ENCODE peak calls at places on chromosome 4, in nine cellular contexts. O is mucosa of descending colon, P is HFF-Myc, B is GM12865, E is left ventricle myocardium inferior, L is Caco-2, T is epithelial cell of esophagus, Q is cardiac muscle cell, V is transverse colon. S is an unnamed sample.

GRCh38 chr4:47187608-47188007 is 156.2 kb downstream of the GABRB1 start:
- DNase-seq in O (no peak), P (no peak), B (no peak), E (no peak), L (no peak), T (no peak), Q (no peak), V (no peak), S (no peak)

GRCh38 chr4:78645853-78646757 is 94.5 kb downstream of the ANXA3 start:
- DNase-seq in O (peak), P (peak), B (peak), E (peak), L (no peak), T (peak), Q (peak), V (peak), S (no peak)

GRCh38 chr4:169238445-169238844 is 32.3 kb downstream of the SH3RF1 start:
- DNase-seq in O (no peak), P (no peak), B (no peak), E (no peak), L (no peak), T (peak), Q (peak), V (no peak), S (no peak)

GRCh38 chr4:176792348-176793059 is at the start of gene VEGFC:
- DNase-seq in O (peak), P (no peak), B (peak), E (peak), L (no peak), T (peak), Q (peak), V (peak), S (no peak)

GRCh38 chr4:39699676-39700409 is 1.9 kb downstream of the UBE2K start:
- DNase-seq in O (no peak), P (no peak), B (no peak), E (no peak), L (no peak), T (peak), Q (peak), V (no peak), S (no peak)

GRCh38 chr4:54231419-54232150 is 2.5 kb downstream of the PDGFRA start:
- DNase-seq in O (peak), P (no peak), B (no peak), E (peak), L (peak), T (no peak), Q (peak), V (no peak), S (no peak)

GRCh38 chr4:40283968-40284367 is 51.2 kb upstream of the CHRNA9 start:
- DNase-seq in O (no peak), P (no peak), B (peak), E (no peak), L (peak), T (peak), Q (no peak), V (no peak), S (no peak)

GRCh38 chr4:48329976-48330375 is 11.4 kb upstream of the SLAIN2 start:
- DNase-seq in O (no peak), P (peak), B (no peak), E (no peak), L (no peak), T (peak), Q (peak), V (no peak), S (no peak)

GRCh38 chr4:36348403-36348938 is 67.1 kb downstream of the DTHD1 start:
- DNase-seq in O (no peak), P (no peak), B (peak), E (no peak), L (no peak), T (no peak), Q (no peak), V (no peak), S (peak)

GRCh38 chr4:7549866-7550265 is 115.1 kb upstream of the PSAPL1 start:
- DNase-seq in O (no peak), P (no peak), B (no peak), E (no peak), L (no peak), T (no peak), Q (no peak), V (no peak), S (no peak)

GRCh38 chr4:39497909-39498723 is 29.1 kb downstream of the UGDH start:
- DNase-seq in O (no peak), P (no peak), B (no peak), E (no peak), L (no peak), T (no peak), Q (no peak), V (no peak), S (no peak)

GRCh38 chr4:147423229-147423628 is 57.7 kb upstream of the EDNRA start:
- DNase-seq in O (no peak), P (no peak), B (no peak), E (no peak), L (no peak), T (no peak), Q (no peak), V (no peak), S (no peak)

DNA sequence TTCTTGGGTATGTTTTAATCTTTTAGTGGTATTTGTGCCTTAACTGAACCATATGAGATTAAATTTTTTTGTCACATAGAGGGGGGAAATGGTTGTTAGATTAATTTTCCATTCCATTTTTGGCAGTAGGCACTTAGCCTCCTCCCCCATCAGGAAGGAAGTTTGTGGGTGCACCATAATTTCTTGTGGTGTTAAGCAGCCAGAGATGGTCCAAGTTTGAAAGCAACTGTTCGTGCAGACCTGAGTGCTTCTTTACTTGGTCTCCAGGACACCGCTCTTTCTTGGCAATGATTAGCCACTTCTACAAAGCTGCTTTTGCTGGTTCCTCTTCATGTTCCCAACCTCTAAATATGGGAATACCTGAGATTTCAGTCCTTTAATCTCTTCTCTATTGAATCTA is 92.6 kb upstream of the RPL34 start:
- DNase-seq in O (no peak), P (no peak), B (peak), E (no peak), L (no peak), T (no peak), Q (no peak), V (no peak), S (no peak)
- TF ChIP-seq CTCF in O (no peak), P (no peak), B (no peak), E (no peak), L (no peak), T (no peak), Q (no peak), V (no peak), S (no peak)

DNA sequence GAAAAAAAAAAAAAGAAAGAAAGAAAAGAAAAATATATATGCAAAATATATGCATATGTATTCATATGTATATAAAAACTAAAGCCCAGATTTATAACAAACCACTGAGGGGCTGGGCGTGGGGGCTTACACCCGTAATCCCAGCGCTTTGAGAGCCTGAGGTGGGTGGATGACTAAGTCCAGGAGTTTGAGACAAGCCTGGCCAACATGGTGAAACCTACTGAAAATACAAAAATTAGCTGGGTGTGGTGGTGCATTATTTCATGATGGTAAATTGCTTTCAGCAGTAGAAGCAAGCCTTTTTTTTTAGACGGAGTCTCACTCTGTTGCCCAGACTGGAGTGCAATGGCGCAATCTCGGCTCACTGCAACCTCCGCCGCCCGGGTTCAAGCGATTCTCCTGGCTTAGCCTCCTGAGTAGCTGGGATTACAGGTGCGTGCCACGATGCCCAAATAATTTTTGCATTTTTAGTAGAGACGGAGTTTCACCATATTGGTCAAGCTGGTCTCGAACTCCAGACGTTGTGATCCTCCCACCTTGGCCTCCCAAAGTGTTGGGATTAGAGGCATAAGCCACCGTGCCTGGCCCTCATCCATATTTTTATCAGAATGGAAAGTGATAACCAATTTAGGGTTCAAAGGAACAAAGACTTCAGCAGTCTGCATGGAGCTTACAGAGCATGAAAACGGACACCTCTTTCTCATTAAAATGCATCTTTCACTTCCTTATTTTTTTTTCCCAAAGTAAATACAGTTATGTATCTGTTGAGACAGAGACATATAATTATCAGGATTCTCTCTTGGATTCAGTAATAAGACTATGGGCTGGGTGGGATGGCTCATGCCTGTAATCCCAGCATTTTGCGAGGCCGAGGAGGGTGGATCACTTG is 27.7 kb upstream of the MOB1B start:
- DNase-seq in O (no peak), P (no peak), B (peak), E (no peak), L (no peak), T (no peak), Q (no peak), V (no peak), S (peak)
- H3K4me3 ChIP-seq in O (no peak), P (no peak), B (peak), E (no peak), L (no peak), T (no peak), Q (no peak), V (no peak), S (no peak)

GRCh38 chr4:127622923-127623754 is 9.6 kb upstream of the INTU start:
- DNase-seq in O (peak), P (no peak), B (no peak), E (peak), L (no peak), T (peak), Q (peak), V (peak), S (no peak)
- TF ChIP-seq CTCF in O (no peak), P (peak), B (no peak), E (peak), L (peak), T (peak), Q (peak), V (no peak), S (no peak)

GRCh38 chr4:52051615-52052474 is 741 bp downstream of the SPATA18 start:
- DNase-seq in O (peak), P (peak), B (peak), E (peak), L (peak), T (peak), Q (peak), V (peak), S (no peak)
- H3K4me3 ChIP-seq in O (peak), P (peak), B (peak), E (peak), L (peak), T (peak), Q (peak), V (peak), S (peak)

GRCh38 chr4:89486673-89487072 is 179.1 kb upstream of the GPRIN3 start:
- DNase-seq in O (no peak), P (no peak), B (no peak), E (no peak), L (no peak), T (no peak), Q (no peak), V (no peak), S (no peak)

GRCh38 chr4:89482926-89483595 is 175.5 kb upstream of the GPRIN3 start:
- DNase-seq in O (no peak), P (no peak), B (no peak), E (no peak), L (no peak), T (peak), Q (no peak), V (no peak), S (no peak)

GRCh38 chr4:89489338-89489771 is 181.8 kb upstream of the GPRIN3 start:
- DNase-seq in O (no peak), P (no peak), B (no peak), E (peak), L (no peak), T (no peak), Q (no peak), V (no peak), S (no peak)

GRCh38 chr4:89482248-89482647 is 174.6 kb upstream of the GPRIN3 start:
- DNase-seq in O (no peak), P (peak), B (peak), E (no peak), L (peak), T (peak), Q (peak), V (no peak), S (no peak)

DNA sequence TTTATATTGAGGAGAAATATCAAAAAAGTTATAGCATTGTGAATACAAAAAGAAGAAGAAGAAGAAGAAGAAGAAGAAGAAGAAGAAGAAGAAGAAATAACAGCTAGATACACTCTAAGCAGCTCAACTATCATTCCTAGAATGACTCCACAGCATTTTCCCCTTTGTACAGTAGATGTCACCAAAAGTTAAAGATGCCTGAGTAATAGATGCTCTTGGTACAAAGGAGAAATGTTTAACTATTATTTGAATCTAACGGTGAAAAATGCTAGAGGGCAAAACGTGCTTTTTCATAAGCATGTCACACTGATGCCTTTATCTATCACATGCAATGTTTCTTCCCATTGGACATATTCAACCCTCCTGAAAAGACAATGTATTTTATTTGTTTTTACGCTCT is 178.4 kb upstream of the GPRIN3 start:
- DNase-seq in O (no peak), P (peak), B (no peak), E (no peak), L (no peak), T (peak), Q (peak), V (no peak), S (no peak)
- TF ChIP-seq CTCF in O (no peak), P (peak), B (no peak), E (peak), L (no peak), T (peak), Q (peak), V (no peak), S (peak)

S was measured in GM12864.